ENCODE peak calls at places on chromosome 20, in seven cellular contexts. E is HEK293T, U is K562, M is HepG2, S is GM12878, W is HCT116, N is H1. R is an unnamed sample.

GRCh38 chr20:3171391-3172125 is 1.8 kb downstream of the LZTS3 start:
- DNase-seq in E (no peak), U (no peak), S (no peak), M (no peak), W (no peak), N (no peak), R (no peak)

GRCh38 chr20:57091748-57092111 is 174.7 kb downstream of the BMP7 start:
- DNase-seq in N (no peak), W (no peak), E (no peak), U (no peak), S (no peak), M (no peak), R (no peak)

GRCh38 chr20:63934271-63935068 is 21.7 kb downstream of the UCKL1 start:
- DNase-seq in M (no peak), E (peak), N (no peak), W (no peak), U (no peak), S (no peak), R (peak)

GRCh38 chr20:59253325-59253724 is 47.1 kb upstream of the EDN3 start:
- DNase-seq in E (no peak), M (no peak), W (no peak), N (no peak), U (no peak), S (no peak), R (no peak)

GRCh38 chr20:3383878-3384495 is 23.5 kb downstream of the DNAAF9 start:
- DNase-seq in N (no peak), S (no peak), U (no peak), W (no peak), M (no peak), E (no peak), R (no peak)

GRCh38 chr20:6142348-6142993 is 19.6 kb upstream of the FERMT1 start:
- DNase-seq in E (peak), W (peak), U (peak), S (peak), M (peak), N (no peak), R (peak)

GRCh38 chr20:14488756-14489479 is 151.5 kb upstream of the FLRT3 start:
- DNase-seq in N (no peak), W (no peak), U (no peak), E (no peak), M (no peak), S (no peak), R (no peak)

GRCh38 chr20:39822667-39823066 is 860.5 kb downstream of the DHX35 start:
- DNase-seq in M (no peak), W (no peak), N (no peak), S (no peak), U (no peak), E (no peak), R (no peak)

GRCh38 chr20:4684837-4685413 is 36.8 kb upstream of the PRND start:
- DNase-seq in E (no peak), S (no peak), M (peak), N (no peak), W (peak), U (no peak), R (no peak)

GRCh38 chr20:63830821-63831593 is at the start of gene ZBTB46:
- DNase-seq in E (peak), U (peak), W (no peak), S (no peak), M (no peak), N (no peak), R (peak)

GRCh38 chr20:41480054-41480770 is 113.6 kb upstream of the EMILIN3 start:
- DNase-seq in S (no peak), W (no peak), U (no peak), N (no peak), E (no peak), M (no peak), R (no peak)

GRCh38 chr20:48064929-48065328 is 279.6 kb upstream of the SULF2 start:
- DNase-seq in W (no peak), U (no peak), S (no peak), E (no peak), N (no peak), M (no peak), R (no peak)

GRCh38 chr20:47464380-47465101 is 37.1 kb upstream of the NCOA3 start:
- DNase-seq in W (peak), U (no peak), E (peak), S (no peak), M (peak), N (no peak), R (no peak)

GRCh38 chr20:34370062-34370461 is 7.0 kb downstream of the ITCH start:
- DNase-seq in E (no peak), U (no peak), S (no peak), W (no peak), N (no peak), M (no peak), R (no peak)

GRCh38 chr20:32970115-32970972 is 33.9 kb downstream of the SUN5 start:
- DNase-seq in E (no peak), W (no peak), S (no peak), U (no peak), M (no peak), N (no peak), R (peak)
- TF ChIP-seq SP1 in E (no peak), W (no peak), S (no peak), U (no peak), M (no peak), N (no peak), R (no peak)

DNA sequence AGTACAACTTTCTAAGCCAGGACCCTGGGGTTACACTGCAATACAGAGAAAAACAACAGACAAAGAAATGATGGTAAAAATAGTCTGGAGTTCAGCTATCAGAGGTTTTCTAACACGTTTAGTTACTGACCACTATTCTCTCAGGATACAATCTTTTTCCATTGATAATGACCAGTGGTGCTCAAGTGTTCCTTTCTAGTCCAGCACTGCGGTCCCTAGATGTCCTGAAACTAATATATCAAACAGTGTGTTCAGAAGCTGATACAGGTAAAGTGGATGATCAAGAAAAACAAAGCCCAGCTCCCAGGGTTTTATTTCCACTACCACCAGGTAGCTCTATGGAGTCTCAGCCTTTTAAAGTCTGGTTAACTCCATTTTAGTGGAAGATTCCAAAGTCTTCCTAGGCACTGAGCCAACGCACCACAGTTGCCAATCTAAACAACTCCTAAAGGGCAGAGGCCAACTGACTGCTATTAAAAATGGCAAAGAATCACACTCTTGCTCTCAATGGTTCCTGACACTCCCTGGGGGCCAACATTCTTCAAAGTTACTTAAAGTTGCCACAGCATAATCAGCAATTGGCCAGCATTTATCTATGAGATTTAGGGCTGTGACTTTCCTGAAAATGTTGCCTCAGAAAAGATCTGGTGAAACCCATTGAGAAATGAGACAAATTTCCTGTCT is 38.2 kb downstream of the DZANK1 start:
- DNase-seq in N (no peak), M (peak), S (no peak), U (no peak), W (no peak), E (peak), R (no peak)
- TF ChIP-seq SP1 in N (no peak), M (no peak), S (no peak), U (no peak), W (no peak), E (no peak), R (no peak)

DNA sequence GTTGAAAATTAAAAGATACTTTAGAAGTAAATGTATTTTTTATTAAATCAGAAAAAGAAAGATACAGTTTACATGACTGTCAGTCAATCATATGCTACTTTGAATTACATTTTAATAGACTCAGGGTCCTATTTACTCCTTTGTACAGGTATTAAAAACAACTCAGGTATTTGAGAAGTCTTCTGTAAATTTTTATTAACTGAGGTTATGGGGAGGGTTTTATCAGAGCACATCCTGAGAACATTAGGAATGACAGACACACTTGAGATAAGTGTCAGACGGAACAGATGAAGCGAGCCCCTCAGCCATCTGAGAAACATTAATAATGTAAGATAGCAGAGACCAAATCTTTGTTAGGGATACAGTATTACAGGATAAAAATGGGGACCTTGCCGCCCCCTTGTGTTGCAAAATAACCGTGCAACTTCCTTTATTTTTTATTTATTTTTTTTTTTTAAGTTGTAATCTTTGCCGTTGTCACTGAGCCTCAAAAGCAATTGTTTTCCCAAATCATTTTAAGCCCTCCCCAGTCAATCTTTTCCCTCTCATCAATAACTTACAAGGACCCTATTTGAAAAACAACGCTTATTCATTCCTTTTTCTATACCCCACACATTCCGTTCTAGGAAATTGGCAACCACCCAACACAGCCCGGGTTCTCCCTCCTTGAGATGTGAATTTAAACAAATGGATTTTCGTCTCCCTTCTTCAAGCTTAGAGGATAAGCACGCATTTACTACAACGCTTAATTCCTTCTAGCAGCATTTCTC is 126.7 kb downstream of the BCAS1 start:
- DNase-seq in E (peak), M (peak), W (no peak), S (no peak), U (peak), N (no peak), R (no peak)
- TF ChIP-seq SP1 in E (no peak), M (no peak), W (no peak), S (no peak), U (no peak), N (no peak), R (no peak)

DNA sequence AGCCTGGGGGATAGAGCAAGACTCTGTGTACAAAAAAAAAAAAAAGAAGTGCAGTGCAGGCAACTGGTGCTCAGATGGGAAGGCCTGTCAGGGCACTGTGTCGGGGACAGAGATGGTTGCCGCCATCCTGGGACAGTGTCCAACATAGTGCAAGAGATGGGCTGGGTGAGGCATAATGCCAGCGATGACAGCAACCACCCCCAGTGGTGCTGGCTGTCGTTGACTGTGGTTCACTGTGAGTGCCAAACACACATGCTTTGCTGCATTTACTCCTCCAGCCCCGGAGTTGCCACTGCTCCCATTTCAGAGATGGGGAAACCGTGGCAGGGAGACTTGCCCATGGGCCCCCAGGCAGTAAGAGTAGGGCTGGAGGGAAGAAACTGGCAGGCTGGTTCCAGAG is 5.2 kb upstream of the C20orf203 start:
- DNase-seq in M (no peak), S (no peak), E (no peak), W (no peak), N (no peak), U (no peak), R (no peak)
- TF ChIP-seq SP1 in M (no peak), S (no peak), E (no peak), W (no peak), N (no peak), U (no peak), R (no peak)

GRCh38 chr20:45823949-45824835 is 2.9 kb downstream of the TNNC2 start:
- DNase-seq in W (no peak), U (no peak), M (peak), E (no peak), S (no peak), N (peak), R (peak)

GRCh38 chr20:45819466-45819865 is 7.0 kb downstream of the UBE2C start:
- DNase-seq in U (no peak), N (no peak), S (no peak), W (no peak), M (no peak), E (no peak), R (no peak)

GRCh38 chr20:45826381-45827019 is 612 bp downstream of the TNNC2 start:
- DNase-seq in N (no peak), S (no peak), U (peak), W (no peak), E (no peak), M (no peak), R (no peak)

GRCh38 chr20:45821942-45822341 is 5.2 kb downstream of the TNNC2 start:
- DNase-seq in M (no peak), S (no peak), N (no peak), U (no peak), W (no peak), E (no peak), R (no peak)

DNA sequence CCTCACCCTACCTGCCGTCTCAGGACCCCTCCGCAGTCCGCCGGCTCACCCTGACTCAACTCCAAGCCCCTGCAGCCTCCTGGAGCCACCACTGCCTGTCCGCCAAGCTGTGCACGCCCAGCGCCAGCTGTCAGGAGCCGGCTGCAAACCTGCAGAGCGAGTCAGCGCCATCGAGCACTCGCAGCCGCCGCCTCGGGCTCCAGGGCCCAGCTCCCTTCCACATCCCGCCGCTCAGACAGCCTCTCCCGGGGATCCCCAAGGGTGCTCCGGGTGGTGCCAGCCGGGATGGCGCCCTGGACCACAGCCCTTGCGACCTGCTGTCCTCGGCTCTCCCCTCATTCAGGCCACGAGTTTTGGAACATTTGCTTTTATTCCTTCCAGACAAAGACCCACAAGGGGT is 4.2 kb downstream of the TNNC2 start:
- DNase-seq in S (no peak), U (no peak), M (no peak), N (no peak), W (no peak), E (no peak), R (no peak)
- TF ChIP-seq SP1 in S (no peak), U (no peak), M (no peak), N (no peak), W (no peak), E (no peak), R (no peak)

GRCh38 chr20:17768267-17768666 is 68.5 kb downstream of the BANF2 start:
- DNase-seq in W (no peak), U (no peak), E (no peak), N (no peak), S (no peak), M (no peak), R (no peak)
- TF ChIP-seq SP1 in W (no peak), U (no peak), E (no peak), N (no peak), S (no peak), M (no peak), R (no peak)

GRCh38 chr20:44400671-44401051 is 45.2 kb downstream of the HNF4A start:
- DNase-seq in U (no peak), W (no peak), M (no peak), S (no peak), E (no peak), N (no peak), R (no peak)
- TF ChIP-seq SP1 in U (no peak), W (no peak), M (no peak), S (no peak), E (no peak), N (no peak), R (no peak)

DNA sequence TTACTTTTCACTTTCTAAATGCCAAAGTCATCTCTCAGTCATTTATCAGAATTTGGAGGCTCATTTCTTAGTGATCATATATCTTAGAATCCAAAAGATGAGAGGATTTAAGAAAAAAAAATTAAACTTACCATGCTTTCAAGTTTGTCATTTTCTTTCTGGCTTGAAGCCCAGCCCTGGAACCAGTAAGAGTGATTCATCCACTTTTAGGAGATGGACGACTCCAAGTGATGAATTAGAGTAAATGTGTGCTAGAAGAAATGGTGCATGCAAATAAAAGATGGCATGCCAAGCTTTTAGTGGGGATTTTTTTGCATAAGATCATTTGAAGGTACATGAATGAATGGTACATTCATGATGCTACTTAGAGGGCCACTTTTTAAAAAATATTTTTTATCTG is 20.1 kb downstream of the PLCB1 start:
- DNase-seq in W (no peak), N (no peak), S (no peak), U (no peak), E (no peak), M (no peak), R (no peak)
- TF ChIP-seq SP1 in W (no peak), N (no peak), S (no peak), U (no peak), E (no peak), M (no peak), R (no peak)

DNA sequence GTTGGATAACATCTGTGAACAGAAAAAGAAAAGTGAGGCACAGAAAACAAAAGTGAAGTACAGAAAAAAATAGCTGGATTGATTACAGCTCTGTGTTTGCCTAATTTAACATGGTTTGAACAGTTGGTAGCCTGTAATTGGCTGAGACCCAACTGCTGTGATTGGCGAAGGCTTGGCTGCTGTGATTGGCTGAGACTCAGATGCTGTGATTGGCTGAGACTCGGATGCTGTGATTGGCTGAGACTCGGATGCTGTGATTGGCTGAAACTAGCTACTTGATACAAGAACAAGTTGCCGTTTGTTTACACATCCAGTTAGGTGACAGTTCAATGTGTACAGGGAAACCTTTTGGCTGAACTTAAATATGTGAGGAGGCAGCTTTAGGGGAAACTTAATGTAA is 223.3 kb upstream of the FOXA2 start:
- DNase-seq in W (peak), N (no peak), U (no peak), E (no peak), S (no peak), M (no peak), R (no peak)
- TF ChIP-seq SP1 in W (no peak), N (no peak), U (no peak), E (no peak), S (no peak), M (no peak), R (no peak)

R was measured in WTC11.